ENCODE peak calls at places on chromosomes 4 and X, in six cellular contexts. One of them, this sample, is unnamed.

GRCh38 chrX:97629597-97629985 is 745.9 kb downstream of the RPA4 start:
- DNase-seq in mammary epithelial cell: no peak
- DNase-seq in K562: no peak
- DNase-seq in DND-41: no peak
- DNase-seq in upper lobe of right lung: no peak
- DNase-seq in neural progenitor cell: no peak
- DNase-seq in this sample: no peak

GRCh38 chr4:8762951-8763735 is 108.5 kb downstream of the HMX1 start:
- DNase-seq in mammary epithelial cell: no peak
- DNase-seq in K562: no peak
- DNase-seq in DND-41: no peak
- DNase-seq in upper lobe of right lung: peak; percentile 48
- DNase-seq in neural progenitor cell: no peak
- DNase-seq in this sample: no peak

GRCh38 chr4:2402941-2403340 is 15.5 kb downstream of the ZFYVE28 start:
- DNase-seq in mammary epithelial cell: no peak
- DNase-seq in K562: no peak
- DNase-seq in DND-41: no peak
- DNase-seq in upper lobe of right lung: no peak
- DNase-seq in neural progenitor cell: no peak
- DNase-seq in this sample: no peak

GRCh38 chr4:107825072-107825789 is 499 bp downstream of the SGMS2 start:
- DNase-seq in mammary epithelial cell: peak; percentile 71
- DNase-seq in K562: peak; percentile 8
- DNase-seq in DND-41: no peak
- DNase-seq in upper lobe of right lung: peak; percentile 89
- DNase-seq in neural progenitor cell: peak; percentile 75
- DNase-seq in this sample: no peak

GRCh38 chr4:37802068-37802666 is 24.3 kb upstream of the PGM2 start:
- DNase-seq in mammary epithelial cell: peak; percentile 69
- DNase-seq in K562: peak; percentile 24
- DNase-seq in DND-41: no peak
- DNase-seq in upper lobe of right lung: peak; percentile 67
- DNase-seq in neural progenitor cell: peak; percentile 77
- DNase-seq in this sample: peak; percentile 26

GRCh38 chrX:131366387-131366786 is 77.3 kb upstream of the IGSF1 start:
- DNase-seq in mammary epithelial cell: no peak
- DNase-seq in K562: peak; percentile 9
- DNase-seq in DND-41: no peak
- DNase-seq in upper lobe of right lung: no peak
- DNase-seq in neural progenitor cell: no peak
- DNase-seq in this sample: no peak

GRCh38 chr4:169810325-169811323 is 52.9 kb upstream of the HPF1 start:
- DNase-seq in mammary epithelial cell: peak; percentile 55
- DNase-seq in K562: peak; percentile 63
- DNase-seq in DND-41: peak; percentile 18
- DNase-seq in upper lobe of right lung: no peak
- DNase-seq in neural progenitor cell: peak; percentile 88
- DNase-seq in this sample: no peak

GRCh38 chr4:80239480-80239879 is 27.0 kb upstream of the FGF5 start:
- DNase-seq in mammary epithelial cell: no peak
- DNase-seq in K562: no peak
- DNase-seq in DND-41: no peak
- DNase-seq in upper lobe of right lung: no peak
- DNase-seq in neural progenitor cell: no peak
- DNase-seq in this sample: no peak

GRCh38 chrX:40105016-40105790 is 7.4 kb upstream of the BCOR start:
- DNase-seq in mammary epithelial cell: peak; percentile 36
- DNase-seq in K562: no peak
- DNase-seq in DND-41: peak; percentile 67
- DNase-seq in upper lobe of right lung: peak; percentile 79
- DNase-seq in neural progenitor cell: peak; percentile 69
- DNase-seq in this sample: peak; percentile 52

GRCh38 chrX:71618303-71618721 is at the start of gene CXCR3:
- DNase-seq in mammary epithelial cell: no peak
- DNase-seq in K562: no peak
- DNase-seq in DND-41: peak; percentile 77
- DNase-seq in upper lobe of right lung: peak; percentile 72
- DNase-seq in neural progenitor cell: no peak
- DNase-seq in this sample: peak; percentile 37

GRCh38 chrX:114675365-114675764 is 91.5 kb downstream of the HTR2C start:
- DNase-seq in mammary epithelial cell: no peak
- DNase-seq in K562: no peak
- DNase-seq in DND-41: no peak
- DNase-seq in upper lobe of right lung: no peak
- DNase-seq in neural progenitor cell: no peak
- DNase-seq in this sample: no peak

GRCh38 chr4:3477750-3478430 is 14.8 kb downstream of the DOK7 start:
- DNase-seq in mammary epithelial cell: no peak
- DNase-seq in K562: no peak
- DNase-seq in DND-41: no peak
- DNase-seq in upper lobe of right lung: no peak
- DNase-seq in neural progenitor cell: peak; percentile 58
- DNase-seq in this sample: no peak

GRCh38 chr4:10056334-10057022 is 35.2 kb upstream of the SLC2A9 start:
- DNase-seq in mammary epithelial cell: no peak
- DNase-seq in K562: no peak
- DNase-seq in DND-41: no peak
- DNase-seq in upper lobe of right lung: no peak
- DNase-seq in neural progenitor cell: no peak
- DNase-seq in this sample: no peak

GRCh38 chr4:160423879-160424451 is 1321.1 kb downstream of the RAPGEF2 start:
- DNase-seq in mammary epithelial cell: peak; percentile 46
- DNase-seq in K562: no peak
- DNase-seq in DND-41: no peak
- DNase-seq in upper lobe of right lung: no peak
- DNase-seq in neural progenitor cell: no peak
- DNase-seq in this sample: no peak

GRCh38 chr4:120049732-120050494 is 16.7 kb downstream of the MAD2L1 start:
- DNase-seq in mammary epithelial cell: peak; percentile 61
- DNase-seq in K562: peak; percentile 59
- DNase-seq in DND-41: peak; percentile 72
- DNase-seq in upper lobe of right lung: no peak
- DNase-seq in neural progenitor cell: peak; percentile 76
- DNase-seq in this sample: peak; percentile 50

GRCh38 chr4:76753814-76754213 is 144.1 kb downstream of the SOWAHB start:
- DNase-seq in mammary epithelial cell: peak; percentile 68
- DNase-seq in K562: no peak
- DNase-seq in DND-41: no peak
- DNase-seq in upper lobe of right lung: no peak
- DNase-seq in neural progenitor cell: no peak
- DNase-seq in this sample: no peak

GRCh38 chrX:113389846-113390245 is 549.2 kb upstream of the AMOT start:
- DNase-seq in mammary epithelial cell: no peak
- DNase-seq in K562: no peak
- DNase-seq in DND-41: no peak
- DNase-seq in upper lobe of right lung: no peak
- DNase-seq in neural progenitor cell: no peak
- DNase-seq in this sample: no peak

GRCh38 chr4:6806924-6807676 is 24.6 kb downstream of the KIAA0232 start:
- DNase-seq in mammary epithelial cell: no peak
- DNase-seq in K562: no peak
- DNase-seq in DND-41: no peak
- DNase-seq in upper lobe of right lung: no peak
- DNase-seq in neural progenitor cell: no peak
- DNase-seq in this sample: no peak
- H3K27ac ChIP-seq in mammary epithelial cell: no peak overlapping the region
- H3K27ac ChIP-seq in K562: peak overlapping the region; percentile 45
- H3K27ac ChIP-seq in DND-41: no peak overlapping the region
- H3K27ac ChIP-seq in upper lobe of right lung: peak overlapping the region; percentile 40
- H3K27ac ChIP-seq in neural progenitor cell: no peak overlapping the region
- H3K27ac ChIP-seq in this sample: peak overlapping the region; percentile 42

GRCh38 chrX:151973851-151974335 is 583 bp downstream of the GABRE start:
- DNase-seq in mammary epithelial cell: peak; percentile 32
- DNase-seq in K562: peak; percentile 38
- DNase-seq in DND-41: no peak
- DNase-seq in upper lobe of right lung: peak; percentile 74
- DNase-seq in neural progenitor cell: no peak
- DNase-seq in this sample: peak; percentile 37

GRCh38 chrX:151974336-151975227 is at the start of gene GABRE:
- DNase-seq in mammary epithelial cell: no peak
- DNase-seq in K562: peak; percentile 87
- DNase-seq in DND-41: no peak
- DNase-seq in upper lobe of right lung: peak; percentile 79
- DNase-seq in neural progenitor cell: peak; percentile 69
- DNase-seq in this sample: peak; percentile 59

GRCh38 chrX:151975228-151975593 is 735 bp upstream of the GABRE start:
- DNase-seq in mammary epithelial cell: no peak
- DNase-seq in K562: peak; percentile 28
- DNase-seq in DND-41: no peak
- DNase-seq in upper lobe of right lung: no peak
- DNase-seq in neural progenitor cell: no peak
- DNase-seq in this sample: no peak

GRCh38 chrX:151975736-151976275 is 1.3 kb upstream of the GABRE start:
- DNase-seq in mammary epithelial cell: no peak
- DNase-seq in K562: no peak
- DNase-seq in DND-41: no peak
- DNase-seq in upper lobe of right lung: no peak
- DNase-seq in neural progenitor cell: no peak
- DNase-seq in this sample: no peak

GRCh38 chrX:151973262-151973661 is 1.2 kb downstream of the GABRE start:
- DNase-seq in mammary epithelial cell: no peak
- DNase-seq in K562: no peak
- DNase-seq in DND-41: no peak
- DNase-seq in upper lobe of right lung: no peak
- DNase-seq in neural progenitor cell: no peak
- DNase-seq in this sample: no peak
- H3K4me3 ChIP-seq in mammary epithelial cell: peak overlapping the region; percentile 44
- H3K4me3 ChIP-seq in K562: peak overlapping the region; percentile 93
- H3K4me3 ChIP-seq in DND-41: no peak overlapping the region
- H3K4me3 ChIP-seq in upper lobe of right lung: peak overlapping the region; percentile 58
- H3K4me3 ChIP-seq in neural progenitor cell: no peak overlapping the region
- H3K4me3 ChIP-seq in this sample: peak overlapping the region; percentile 72

DNA sequence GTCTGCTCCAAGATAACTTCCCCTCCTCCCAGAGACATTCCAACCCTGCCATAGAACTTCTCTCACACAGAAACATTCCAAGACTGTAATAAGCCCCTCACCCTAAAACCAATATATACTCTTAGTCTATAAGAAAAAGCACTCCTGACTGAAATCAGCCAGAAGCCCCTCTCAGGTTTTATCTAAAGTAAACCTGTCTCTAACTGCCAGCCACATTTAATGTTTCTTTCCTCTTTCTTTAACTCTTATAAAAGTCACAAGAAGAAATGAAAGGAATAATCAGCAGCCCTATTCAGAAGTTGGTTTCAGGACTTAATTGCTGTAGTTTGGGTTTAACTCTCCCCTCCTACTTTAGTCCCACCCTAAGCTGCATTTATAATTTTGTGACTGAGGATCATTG is 165.0 kb upstream of the ZCCHC13 start:
- DNase-seq in mammary epithelial cell: no peak
- DNase-seq in K562: no peak
- DNase-seq in DND-41: no peak
- DNase-seq in upper lobe of right lung: no peak
- DNase-seq in neural progenitor cell: no peak
- DNase-seq in this sample: no peak
- H3K27me3 ChIP-seq in mammary epithelial cell: no peaks in the 10 kb centered on the region
- H3K27me3 ChIP-seq in K562: no peaks in the 10 kb centered on the region
- H3K27me3 ChIP-seq in DND-41: no peaks in the 10 kb centered on the region
- H3K27me3 ChIP-seq in upper lobe of right lung: no peaks in the 10 kb centered on the region
- H3K27me3 ChIP-seq in neural progenitor cell: no peaks in the 10 kb centered on the region
- H3K27me3 ChIP-seq in this sample: no peaks in the 10 kb centered on the region

GRCh38 chrX:5054852-5055251 is 1173.8 kb downstream of the NLGN4X start:
- DNase-seq in mammary epithelial cell: no peak
- DNase-seq in K562: no peak
- DNase-seq in DND-41: no peak
- DNase-seq in upper lobe of right lung: no peak
- DNase-seq in neural progenitor cell: no peak
- DNase-seq in this sample: no peak

GRCh38 chrX:5051831-5052491 is 1176.7 kb downstream of the NLGN4X start:
- DNase-seq in mammary epithelial cell: peak; percentile 82
- DNase-seq in K562: no peak
- DNase-seq in DND-41: peak; percentile 3
- DNase-seq in upper lobe of right lung: no peak
- DNase-seq in neural progenitor cell: no peak
- DNase-seq in this sample: peak; percentile 15
- H3K27ac ChIP-seq in mammary epithelial cell: peak overlapping the region; percentile 36
- H3K27ac ChIP-seq in K562: no peak overlapping the region
- H3K27ac ChIP-seq in DND-41: no peak overlapping the region
- H3K27ac ChIP-seq in upper lobe of right lung: no peak overlapping the region
- H3K27ac ChIP-seq in neural progenitor cell: no peak overlapping the region
- H3K27ac ChIP-seq in this sample: no peak overlapping the region

This sample was measured in left ventricle myocardium inferior.